ENCODE peak calls at places on chromosomes 7 and 10, in five cellular contexts. A is K562, U is Karpas-422, D is neural progenitor cell, O is mesenchymal stem cell. R is an unnamed sample. For H3K4me1, the result is how much of the 10 kb centered on the place peaks cover.

GRCh38 chr7:107234436-107234835 is 65.6 kb downstream of the HBP1 start:
- DNase-seq in A (no peak), U (no peak), D (no peak), O (no peak), R (no peak)

GRCh38 chr10:17409170-17409733 is 45.1 kb downstream of the ST8SIA6 start:
- DNase-seq in A (peak), U (peak), D (no peak), O (no peak), R (no peak)

GRCh38 chr7:19969859-19970493 is 196.6 kb upstream of the TMEM196 start:
- DNase-seq in A (no peak), U (no peak), D (no peak), O (peak), R (no peak)

GRCh38 chr7:116495737-116496136 is 3.8 kb upstream of the CAV2 start:
- DNase-seq in A (no peak), U (no peak), D (no peak), O (no peak), R (no peak)

GRCh38 chr10:131838921-131839320 is 61.9 kb upstream of the PPP2R2D start:
- DNase-seq in A (no peak), U (no peak), D (no peak), O (no peak), R (peak)

GRCh38 chr10:81847675-81848074 is 27.3 kb upstream of the NRG3 start:
- DNase-seq in A (no peak), U (no peak), D (peak), O (no peak), R (no peak)

GRCh38 chr10:131983780-131984179 is 2.1 kb upstream of the BNIP3 start:
- DNase-seq in A (no peak), U (no peak), D (no peak), O (peak), R (no peak)

GRCh38 chr7:4753610-4754432 is 21.6 kb upstream of the AP5Z1 start:
- DNase-seq in A (peak), U (peak), D (peak), O (peak), R (peak)

GRCh38 chr7:1136841-1137516 is 23.0 kb downstream of the ZFAND2A start:
- DNase-seq in A (peak), U (peak), D (peak), O (peak), R (no peak)

GRCh38 chr7:128845987-128846386 is 15.8 kb downstream of the FLNC start:
- DNase-seq in A (no peak), U (no peak), D (no peak), O (no peak), R (no peak)

GRCh38 chr10:13039761-13040160 is 38.2 kb upstream of the CCDC3 start:
- DNase-seq in A (no peak), U (peak), D (no peak), O (no peak), R (no peak)

GRCh38 chr7:139820089-139820488 is 9.0 kb upstream of the TBXAS1 start:
- DNase-seq in A (no peak), U (no peak), D (no peak), O (no peak), R (no peak)

GRCh38 chr7:378551-379455 is 88.8 kb downstream of the FOXL3 start:
- DNase-seq in A (peak), U (no peak), D (peak), O (no peak), R (peak)

GRCh38 chr10:113187066-113187777 is 237.2 kb downstream of the TCF7L2 start:
- DNase-seq in A (no peak), U (peak), D (no peak), O (peak), R (peak)

GRCh38 chr7:108147031-108147563 is 16.9 kb upstream of the LAMB4 start:
- DNase-seq in A (peak), U (no peak), D (no peak), O (no peak), R (no peak)

GRCh38 chr7:135584362-135585353 is 26.9 kb downstream of the NUP205 start:
- DNase-seq in A (no peak), U (no peak), D (no peak), O (no peak), R (no peak)

GRCh38 chr10:20492447-20492846 is 404.7 kb downstream of the NEBL start:
- DNase-seq in A (no peak), U (no peak), D (peak), O (peak), R (no peak)

GRCh38 chr7:77690289-77690688 is 6.0 kb upstream of the RSBN1L start:
- DNase-seq in A (no peak), U (no peak), D (no peak), O (peak), R (no peak)

GRCh38 chr7:132437730-132438129 is 138.5 kb downstream of the PLXNA4 start:
- DNase-seq in A (no peak), U (no peak), D (no peak), O (peak), R (no peak)

GRCh38 chr10:68155615-68156205 is 46.4 kb downstream of the MYPN start:
- DNase-seq in A (no peak), U (no peak), D (no peak), O (peak), R (no peak)

DNA sequence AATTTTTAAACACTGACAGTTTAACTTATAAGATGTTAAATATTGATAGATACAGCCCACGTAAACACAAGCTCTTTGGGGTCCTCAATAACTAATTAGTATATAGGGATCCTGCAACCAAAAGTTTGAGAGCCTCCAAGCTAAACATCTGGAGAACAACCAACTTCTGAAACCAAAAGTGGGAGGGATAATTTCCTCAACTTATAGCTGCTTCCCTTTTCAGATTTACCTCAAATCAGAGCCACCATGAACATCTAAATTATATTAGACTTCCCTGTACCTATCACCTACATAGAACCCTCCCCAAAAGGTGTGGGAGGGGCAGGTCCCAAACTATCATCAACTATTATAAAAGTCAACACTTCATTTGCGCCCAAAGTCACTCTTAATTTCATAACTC is 8.6 kb downstream of the PSAP start:
- DNase-seq in A (no peak), U (no peak), D (no peak), O (no peak), R (no peak)
- H3K4me1 ChIP-seq in A (under half), U (under half), D (under half), O (under half), R (half or more)

DNA sequence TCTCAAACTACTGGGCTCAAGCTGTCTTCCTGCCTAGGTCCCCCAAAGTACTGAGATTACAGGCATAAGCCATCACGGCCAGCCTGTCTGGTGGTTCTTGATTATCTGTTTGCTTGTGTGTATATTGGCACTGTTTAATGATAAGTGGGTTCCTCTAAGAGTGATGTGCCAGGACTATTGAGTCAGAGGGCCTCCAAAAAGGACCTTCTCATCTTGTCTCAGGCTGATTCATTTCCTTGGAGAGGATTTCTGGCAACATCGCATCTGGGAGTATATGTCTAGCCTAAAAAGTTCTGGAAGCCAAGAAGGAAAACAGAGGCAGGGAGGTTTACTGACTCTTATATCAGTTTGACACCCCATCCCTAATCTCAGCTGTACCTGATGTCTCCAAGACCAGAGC is 27.1 kb upstream of the AKAP9 start:
- DNase-seq in A (no peak), U (no peak), D (no peak), O (no peak), R (no peak)
- H3K4me3 ChIP-seq in A (no peak), U (no peak), D (no peak), O (no peak), R (no peak)

GRCh38 chr7:130961128-130961601 is 227.2 kb upstream of the KLF14 start:
- DNase-seq in A (no peak), U (peak), D (no peak), O (peak), R (no peak)
- H3K4me1 ChIP-seq in A (under half), U (half or more), D (under half), O (under half), R (under half)

DNA sequence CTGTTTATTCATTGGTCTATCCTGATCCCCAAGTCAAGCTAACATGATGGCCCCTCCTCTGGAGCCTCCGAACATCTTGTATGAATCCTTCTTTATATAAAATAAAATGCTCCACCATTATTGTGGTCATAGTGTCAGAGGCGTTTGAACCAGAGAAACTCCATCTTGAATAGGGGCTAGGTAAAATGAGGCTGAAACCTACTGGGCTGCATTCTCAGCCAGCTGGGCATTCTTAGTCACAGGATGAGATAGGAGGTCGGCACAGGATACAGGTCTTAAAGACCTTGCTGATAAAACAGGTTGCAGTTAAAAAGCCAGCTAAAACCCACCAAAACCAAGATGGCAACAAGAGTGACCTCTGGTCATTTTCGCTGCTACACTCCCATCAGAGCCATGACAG is 905.8 kb upstream of the AUTS2 start:
- DNase-seq in A (no peak), U (no peak), D (no peak), O (no peak), R (no peak)
- H3K4me3 ChIP-seq in A (no peak), U (no peak), D (no peak), O (no peak), R (no peak)

GRCh38 chr7:39650676-39651075 is 27.3 kb downstream of the RALA start:
- DNase-seq in A (no peak), U (no peak), D (no peak), O (peak), R (peak)

GRCh38 chr7:39647816-39648215 is 24.4 kb downstream of the RALA start:
- DNase-seq in A (no peak), U (no peak), D (no peak), O (no peak), R (no peak)

GRCh38 chr7:39645482-39646407 is 22.4 kb downstream of the RALA start:
- DNase-seq in A (no peak), U (no peak), D (no peak), O (no peak), R (no peak)

GRCh38 chr7:39656415-39656814 is 33.0 kb downstream of the RALA start:
- DNase-seq in A (no peak), U (no peak), D (no peak), O (no peak), R (no peak)

GRCh38 chr7:39651262-39651661 is 27.9 kb downstream of the RALA start:
- DNase-seq in A (no peak), U (no peak), D (no peak), O (peak), R (no peak)
- H3K4me1 ChIP-seq in A (under half), U (under half), D (under half), O (under half), R (under half)